ENCODE peak calls at places on chromosome 17, in four cellular contexts. One of them, this sample, is unnamed.

GRCh38 chr17:68457168-68457538 is at the start of gene WIPI1:
- DNase-seq in endodermal cell: no peak
- DNase-seq in cardiac fibroblast: no peak
- DNase-seq in H9: no peak
- DNase-seq in this sample: no peak

GRCh38 chr17:47850692-47851573 is at the start of gene SP6:
- DNase-seq in endodermal cell: peak
- DNase-seq in cardiac fibroblast: peak
- DNase-seq in H9: peak
- DNase-seq in this sample: peak

GRCh38 chr17:63675607-63676539 is 24.1 kb downstream of the LIMD2 start:
- DNase-seq in endodermal cell: peak
- DNase-seq in cardiac fibroblast: peak
- DNase-seq in H9: no peak
- DNase-seq in this sample: peak

GRCh38 chr17:83073389-83074063 is 5.9 kb upstream of the METRNL start:
- DNase-seq in endodermal cell: no peak
- DNase-seq in cardiac fibroblast: no peak
- DNase-seq in H9: no peak
- DNase-seq in this sample: no peak

GRCh38 chr17:2346475-2346874 is 9.2 kb downstream of the SGSM2 start:
- DNase-seq in endodermal cell: no peak
- DNase-seq in cardiac fibroblast: no peak
- DNase-seq in H9: no peak
- DNase-seq in this sample: no peak

GRCh38 chr17:56616239-56616638 is 22.7 kb downstream of the NOG start:
- DNase-seq in endodermal cell: no peak
- DNase-seq in cardiac fibroblast: no peak
- DNase-seq in H9: no peak
- DNase-seq in this sample: no peak

GRCh38 chr17:76402711-76403110 is 18.3 kb downstream of the SPHK1 start:
- DNase-seq in endodermal cell: no peak
- DNase-seq in cardiac fibroblast: no peak
- DNase-seq in H9: no peak
- DNase-seq in this sample: no peak

GRCh38 chr17:9902116-9902515 is 3.0 kb downstream of the RCVRN start:
- DNase-seq in endodermal cell: peak
- DNase-seq in cardiac fibroblast: no peak
- DNase-seq in H9: no peak
- DNase-seq in this sample: no peak

GRCh38 chr17:41494524-41494923 is 4.8 kb upstream of the KRT36 start:
- DNase-seq in endodermal cell: no peak
- DNase-seq in cardiac fibroblast: no peak
- DNase-seq in H9: no peak
- DNase-seq in this sample: no peak

GRCh38 chr17:38658741-38659345 is 15.9 kb downstream of the EPOP start:
- DNase-seq in endodermal cell: peak
- DNase-seq in cardiac fibroblast: no peak
- DNase-seq in H9: no peak
- DNase-seq in this sample: no peak

GRCh38 chr17:50181601-50182345 is 16.0 kb downstream of the SGCA start:
- DNase-seq in endodermal cell: no peak
- DNase-seq in cardiac fibroblast: peak
- DNase-seq in H9: no peak
- DNase-seq in this sample: no peak

GRCh38 chr17:31743767-31744166 is 115.3 kb downstream of the COPRS start:
- DNase-seq in endodermal cell: peak
- DNase-seq in cardiac fibroblast: peak
- DNase-seq in H9: peak
- DNase-seq in this sample: no peak

GRCh38 chr17:1942066-1942365 is 83.1 kb downstream of the RTN4RL1 start:
- DNase-seq in endodermal cell: no peak
- DNase-seq in cardiac fibroblast: no peak
- DNase-seq in H9: no peak
- DNase-seq in this sample: no peak

GRCh38 chr17:37824534-37825485 is 80.0 kb upstream of the HNF1B start:
- DNase-seq in endodermal cell: peak
- DNase-seq in cardiac fibroblast: peak
- DNase-seq in H9: peak
- DNase-seq in this sample: no peak

GRCh38 chr17:77891602-77892001 is 66.9 kb upstream of the TNRC6C start:
- DNase-seq in endodermal cell: no peak
- DNase-seq in cardiac fibroblast: no peak
- DNase-seq in H9: peak
- DNase-seq in this sample: no peak

GRCh38 chr17:77889135-77889505 is 69.4 kb upstream of the TNRC6C start:
- DNase-seq in endodermal cell: no peak
- DNase-seq in cardiac fibroblast: no peak
- DNase-seq in H9: no peak
- DNase-seq in this sample: no peak

GRCh38 chr17:77888242-77889134 is 70.0 kb upstream of the TNRC6C start:
- DNase-seq in endodermal cell: no peak
- DNase-seq in cardiac fibroblast: no peak
- DNase-seq in H9: no peak
- DNase-seq in this sample: no peak

GRCh38 chr17:77890771-77891170 is 67.7 kb upstream of the TNRC6C start:
- DNase-seq in endodermal cell: no peak
- DNase-seq in cardiac fibroblast: no peak
- DNase-seq in H9: no peak
- DNase-seq in this sample: no peak

GRCh38 chr17:77889866-77890760 is 68.4 kb upstream of the TNRC6C start:
- DNase-seq in endodermal cell: no peak
- DNase-seq in cardiac fibroblast: no peak
- DNase-seq in H9: no peak
- DNase-seq in this sample: no peak
- TF ChIP-seq CTCF in endodermal cell: no peak
- TF ChIP-seq CTCF in cardiac fibroblast: no peak
- TF ChIP-seq CTCF in H9: no peak
- TF ChIP-seq CTCF in this sample: no peak

DNA sequence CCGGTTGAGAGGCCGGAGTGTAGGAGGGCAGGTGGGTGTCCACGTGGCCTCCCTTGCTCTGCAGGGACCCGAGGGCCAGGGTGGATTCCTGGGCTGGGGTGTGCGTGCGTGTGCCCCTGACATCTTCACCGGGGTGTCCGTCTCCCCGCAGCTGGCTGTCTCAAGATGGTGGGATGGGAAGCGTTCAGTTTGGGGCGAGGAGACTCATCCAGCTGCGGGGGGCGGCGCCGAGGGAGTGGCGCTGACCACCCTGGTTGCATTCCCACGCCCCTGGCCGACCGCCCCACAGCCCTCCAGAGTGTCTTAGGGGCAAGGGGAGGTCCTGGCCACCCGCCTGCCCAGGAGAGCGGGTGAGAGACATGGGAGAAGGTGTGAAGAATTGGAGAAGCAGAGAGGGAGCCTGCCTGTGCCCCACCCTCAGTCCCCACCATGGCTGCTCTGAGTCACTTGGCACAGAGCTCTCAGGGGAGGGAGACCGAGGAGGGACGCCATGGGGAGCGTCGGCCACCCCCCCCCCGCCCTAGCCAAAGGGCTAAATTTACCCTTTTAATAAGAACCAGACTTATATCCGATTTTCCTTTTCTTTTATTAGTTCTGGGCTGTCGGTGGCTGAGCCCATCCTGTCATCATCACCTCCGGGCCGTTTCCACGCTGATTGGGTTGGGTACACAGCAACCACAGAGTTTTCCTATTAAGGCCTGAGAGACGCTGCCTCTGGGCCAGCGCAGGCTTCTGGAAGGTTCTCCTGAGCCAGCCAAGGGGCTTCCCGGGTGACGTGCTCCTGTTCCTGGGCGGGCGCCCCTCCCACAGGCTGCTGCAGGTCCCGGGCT is 22.0 kb downstream of the BAHCC1 start:
- DNase-seq in endodermal cell: no peak
- DNase-seq in cardiac fibroblast: no peak
- DNase-seq in H9: no peak
- DNase-seq in this sample: no peak
- TF ChIP-seq CTCF in endodermal cell: no peak
- TF ChIP-seq CTCF in cardiac fibroblast: no peak
- TF ChIP-seq CTCF in H9: no peak
- TF ChIP-seq CTCF in this sample: no peak

DNA sequence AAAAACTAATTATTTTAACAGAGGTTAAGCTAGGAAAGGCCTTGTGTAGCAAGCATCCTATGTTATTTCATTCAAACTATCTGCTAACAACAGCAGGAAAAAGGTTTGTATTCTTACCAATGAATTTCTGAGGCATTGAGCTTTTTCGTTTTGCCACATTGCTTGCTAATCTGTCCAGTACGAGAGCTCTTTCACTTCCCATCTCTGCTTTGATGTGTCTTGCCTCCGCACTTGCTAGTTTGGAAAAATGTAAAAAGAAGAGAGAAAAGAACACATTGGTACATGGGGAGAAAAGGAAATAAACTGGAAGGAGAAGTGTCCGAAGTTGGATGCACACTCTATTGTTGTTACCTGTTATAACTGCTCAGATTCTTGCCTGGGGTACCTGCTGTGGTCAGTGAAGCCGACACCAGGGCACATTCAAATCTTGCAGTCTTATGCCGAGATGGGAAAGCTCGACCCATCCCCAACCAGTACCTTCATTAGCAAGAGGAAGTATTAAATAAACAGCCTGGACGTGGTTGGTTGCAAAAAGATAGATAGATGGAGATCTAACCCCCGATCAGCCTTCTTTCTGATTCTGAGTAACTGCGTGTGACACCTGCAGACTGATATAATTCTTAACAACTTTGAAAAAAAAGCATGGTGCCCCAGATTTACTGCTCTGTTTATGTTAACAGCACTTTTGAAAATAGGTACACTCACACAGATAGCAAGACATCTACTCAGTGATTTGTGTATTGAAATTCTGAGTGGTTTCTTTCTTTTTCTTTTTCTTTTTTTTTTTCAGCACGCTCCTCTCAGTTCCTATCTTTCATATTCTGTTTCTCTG is 40.0 kb downstream of the GRB7 start:
- DNase-seq in endodermal cell: peak
- DNase-seq in cardiac fibroblast: no peak
- DNase-seq in H9: no peak
- DNase-seq in this sample: no peak
- TF ChIP-seq CTCF in endodermal cell: no peak
- TF ChIP-seq CTCF in cardiac fibroblast: no peak
- TF ChIP-seq CTCF in H9: no peak
- TF ChIP-seq CTCF in this sample: no peak

DNA sequence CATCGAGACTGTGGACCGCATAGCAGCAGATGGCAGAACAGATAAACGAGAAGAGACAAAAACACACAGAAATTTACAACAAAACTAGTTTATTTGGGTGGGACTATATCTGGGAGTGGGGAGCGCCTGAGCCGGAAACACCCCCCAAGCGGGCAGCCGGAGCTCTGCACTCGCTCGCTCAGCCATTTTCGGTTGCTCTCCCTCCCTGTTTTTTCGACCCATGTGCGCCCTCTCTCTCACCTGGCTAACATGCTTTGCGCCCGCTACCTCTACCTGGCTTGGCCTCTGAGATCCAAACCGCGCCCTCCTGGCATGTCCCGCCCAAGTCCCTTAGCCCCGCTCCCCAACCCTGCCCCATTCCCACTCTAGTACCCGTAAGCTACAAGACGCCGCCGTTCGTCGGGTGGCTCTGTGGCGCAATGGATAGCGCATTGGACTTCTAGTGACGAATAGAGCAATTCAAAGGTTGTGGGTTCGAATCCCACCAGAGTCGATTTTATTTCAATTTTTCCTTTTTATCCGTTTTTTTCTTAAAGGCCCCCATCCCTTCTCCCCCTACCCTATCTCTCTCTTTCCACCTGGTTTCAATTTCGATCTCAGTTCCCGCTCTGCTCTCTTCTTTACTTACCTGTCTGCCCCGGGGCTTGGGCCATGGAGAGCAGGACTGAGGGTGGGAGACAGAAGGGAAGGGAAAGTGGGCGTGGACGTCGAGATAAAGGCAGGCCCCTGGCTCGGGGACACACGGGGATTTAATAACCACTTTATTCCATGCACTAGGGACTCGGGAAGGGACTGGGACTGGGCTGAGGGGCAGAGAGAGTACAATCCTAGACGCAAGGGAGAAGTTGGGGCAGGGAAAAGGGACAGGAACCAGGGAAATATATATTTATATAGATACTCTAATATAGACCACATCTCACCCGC is 2.5 kb upstream of the ALOXE3 start:
- DNase-seq in endodermal cell: peak
- DNase-seq in cardiac fibroblast: peak
- DNase-seq in H9: peak
- DNase-seq in this sample: peak
- TF ChIP-seq CTCF in endodermal cell: peak
- TF ChIP-seq CTCF in cardiac fibroblast: peak
- TF ChIP-seq CTCF in H9: peak
- TF ChIP-seq CTCF in this sample: no peak